ENCODE peak calls at places on chromosomes 3 and 15, in six cellular contexts. One of them, this sample, is unnamed.

GRCh38 chr3:177681156-177681555 is 483.9 kb upstream of the TBL1XR1 start:
- DNase-seq in fibroblast of the aortic adventitia: peak
- DNase-seq in stimulated activated CD4-positive, alpha-beta T cell treated with anti-CD3 and anti-CD28 coated beads, Interleukin-15, amount 100 ng/mL, for 1 hour: no peak
- DNase-seq in neural crest cell: no peak
- DNase-seq in mammary epithelial cell: no peak
- DNase-seq in NCI-H1417: no peak
- DNase-seq in this sample: no peak

GRCh38 chr3:119195151-119195476 is 21.7 kb downstream of the UPK1B start:
- DNase-seq in fibroblast of the aortic adventitia: no peak
- DNase-seq in stimulated activated CD4-positive, alpha-beta T cell treated with anti-CD3 and anti-CD28 coated beads, Interleukin-15, amount 100 ng/mL, for 1 hour: no peak
- DNase-seq in neural crest cell: no peak
- DNase-seq in mammary epithelial cell: no peak
- DNase-seq in NCI-H1417: no peak
- DNase-seq in this sample: no peak

GRCh38 chr15:89477411-89478242 is 18.8 kb downstream of the RHCG start:
- DNase-seq in fibroblast of the aortic adventitia: no peak
- DNase-seq in stimulated activated CD4-positive, alpha-beta T cell treated with anti-CD3 and anti-CD28 coated beads, Interleukin-15, amount 100 ng/mL, for 1 hour: no peak
- DNase-seq in neural crest cell: no peak
- DNase-seq in mammary epithelial cell: no peak
- DNase-seq in NCI-H1417: no peak
- DNase-seq in this sample: no peak

GRCh38 chr3:143294183-143294582 is 174.6 kb downstream of the CHST2 start:
- DNase-seq in fibroblast of the aortic adventitia: no peak
- DNase-seq in stimulated activated CD4-positive, alpha-beta T cell treated with anti-CD3 and anti-CD28 coated beads, Interleukin-15, amount 100 ng/mL, for 1 hour: no peak
- DNase-seq in neural crest cell: no peak
- DNase-seq in mammary epithelial cell: no peak
- DNase-seq in NCI-H1417: no peak
- DNase-seq in this sample: no peak

GRCh38 chr15:61659571-61660190 is 400.6 kb downstream of the VPS13C start:
- DNase-seq in fibroblast of the aortic adventitia: no peak
- DNase-seq in stimulated activated CD4-positive, alpha-beta T cell treated with anti-CD3 and anti-CD28 coated beads, Interleukin-15, amount 100 ng/mL, for 1 hour: no peak
- DNase-seq in neural crest cell: no peak
- DNase-seq in mammary epithelial cell: no peak
- DNase-seq in NCI-H1417: no peak
- DNase-seq in this sample: no peak

GRCh38 chr3:196789773-196790419 is 50.2 kb downstream of the PAK2 start:
- DNase-seq in fibroblast of the aortic adventitia: peak
- DNase-seq in stimulated activated CD4-positive, alpha-beta T cell treated with anti-CD3 and anti-CD28 coated beads, Interleukin-15, amount 100 ng/mL, for 1 hour: no peak
- DNase-seq in neural crest cell: no peak
- DNase-seq in mammary epithelial cell: no peak
- DNase-seq in NCI-H1417: no peak
- DNase-seq in this sample: no peak

GRCh38 chr15:45454825-45455224 is 67.7 kb downstream of the SLC30A4 start:
- DNase-seq in fibroblast of the aortic adventitia: peak
- DNase-seq in stimulated activated CD4-positive, alpha-beta T cell treated with anti-CD3 and anti-CD28 coated beads, Interleukin-15, amount 100 ng/mL, for 1 hour: no peak
- DNase-seq in neural crest cell: no peak
- DNase-seq in mammary epithelial cell: peak
- DNase-seq in NCI-H1417: no peak
- DNase-seq in this sample: peak

GRCh38 chr3:126414406-126414805 is 19.7 kb downstream of the CFAP100 start:
- DNase-seq in fibroblast of the aortic adventitia: no peak
- DNase-seq in stimulated activated CD4-positive, alpha-beta T cell treated with anti-CD3 and anti-CD28 coated beads, Interleukin-15, amount 100 ng/mL, for 1 hour: no peak
- DNase-seq in neural crest cell: no peak
- DNase-seq in mammary epithelial cell: no peak
- DNase-seq in NCI-H1417: no peak
- DNase-seq in this sample: peak

GRCh38 chr3:10929978-10930620 is 62.4 kb upstream of the SLC6A1 start:
- DNase-seq in fibroblast of the aortic adventitia: peak
- DNase-seq in stimulated activated CD4-positive, alpha-beta T cell treated with anti-CD3 and anti-CD28 coated beads, Interleukin-15, amount 100 ng/mL, for 1 hour: no peak
- DNase-seq in neural crest cell: no peak
- DNase-seq in mammary epithelial cell: no peak
- DNase-seq in NCI-H1417: no peak
- DNase-seq in this sample: no peak

GRCh38 chr3:87307805-87308204 is 31.4 kb upstream of the POU1F1 start:
- DNase-seq in fibroblast of the aortic adventitia: no peak
- DNase-seq in stimulated activated CD4-positive, alpha-beta T cell treated with anti-CD3 and anti-CD28 coated beads, Interleukin-15, amount 100 ng/mL, for 1 hour: no peak
- DNase-seq in neural crest cell: no peak
- DNase-seq in mammary epithelial cell: peak
- DNase-seq in NCI-H1417: no peak
- DNase-seq in this sample: no peak

GRCh38 chr15:70761931-70762468 is 1.4 kb downstream of the UACA start:
- DNase-seq in fibroblast of the aortic adventitia: peak
- DNase-seq in stimulated activated CD4-positive, alpha-beta T cell treated with anti-CD3 and anti-CD28 coated beads, Interleukin-15, amount 100 ng/mL, for 1 hour: no peak
- DNase-seq in neural crest cell: no peak
- DNase-seq in mammary epithelial cell: no peak
- DNase-seq in NCI-H1417: no peak
- DNase-seq in this sample: no peak

GRCh38 chr3:32399030-32399620 is 7.5 kb downstream of the CMTM7 start:
- DNase-seq in fibroblast of the aortic adventitia: peak
- DNase-seq in stimulated activated CD4-positive, alpha-beta T cell treated with anti-CD3 and anti-CD28 coated beads, Interleukin-15, amount 100 ng/mL, for 1 hour: no peak
- DNase-seq in neural crest cell: no peak
- DNase-seq in mammary epithelial cell: peak
- DNase-seq in NCI-H1417: peak
- DNase-seq in this sample: no peak

GRCh38 chr3:126367316-126367805 is 10.2 kb upstream of the KLF15 start:
- DNase-seq in fibroblast of the aortic adventitia: no peak
- DNase-seq in stimulated activated CD4-positive, alpha-beta T cell treated with anti-CD3 and anti-CD28 coated beads, Interleukin-15, amount 100 ng/mL, for 1 hour: no peak
- DNase-seq in neural crest cell: no peak
- DNase-seq in mammary epithelial cell: no peak
- DNase-seq in NCI-H1417: no peak
- DNase-seq in this sample: peak

GRCh38 chr3:157559401-157559800 is 56.2 kb upstream of the VEPH1 start:
- DNase-seq in fibroblast of the aortic adventitia: peak
- DNase-seq in stimulated activated CD4-positive, alpha-beta T cell treated with anti-CD3 and anti-CD28 coated beads, Interleukin-15, amount 100 ng/mL, for 1 hour: no peak
- DNase-seq in neural crest cell: no peak
- DNase-seq in mammary epithelial cell: no peak
- DNase-seq in NCI-H1417: no peak
- DNase-seq in this sample: no peak

GRCh38 chr3:115537669-115538068 is 85.6 kb upstream of the GAP43 start:
- DNase-seq in fibroblast of the aortic adventitia: no peak
- DNase-seq in stimulated activated CD4-positive, alpha-beta T cell treated with anti-CD3 and anti-CD28 coated beads, Interleukin-15, amount 100 ng/mL, for 1 hour: no peak
- DNase-seq in neural crest cell: no peak
- DNase-seq in mammary epithelial cell: peak
- DNase-seq in NCI-H1417: no peak
- DNase-seq in this sample: no peak

This sample was measured in ovary.